ENCODE peak calls at places on chromosomes 4 and X, in ten cellular contexts. X is CD8-positive, alpha-beta memory T cell; L is ACHN; K is EH; T is NCI-H2081; V is activated CD4-positive, alpha-beta T cell treated with anti-CD3 and anti-CD28 coated beads, Interleukin-2, amount 50 U/mL, for 4 hours; N is right atrium auricular region; M is stimulated activated CD4-positive, alpha-beta T cell treated with anti-CD3 and anti-CD28 coated beads, TNF-alpha, amount 100 ng/mL, for 24 hours; P is GM20000; I is stimulated activated CD8-positive, alpha-beta memory T cell treated with anti-CD3 and anti-CD28 coated beads, Interleukin-2, amount 100 ng/mL, for 48 hours. E is an unnamed sample.

GRCh38 chrX:153816821-153817220 is 13.5 kb downstream of the PDZD4 start:
- DNase-seq in L (no peak), N (no peak), X (peak), I (no peak), V (no peak), K (no peak), P (no peak), T (no peak), M (peak), E (peak)

GRCh38 chr4:21242163-21242562 is 541.9 kb downstream of the PACRGL start:
- DNase-seq in V (no peak), M (no peak), T (no peak), I (no peak), N (no peak), P (no peak), K (no peak), X (no peak), L (no peak), E (no peak)

GRCh38 chrX:77087529-77088169 is 359.5 kb upstream of the FGF16 start:
- DNase-seq in N (peak), X (no peak), K (peak), I (no peak), L (no peak), M (no peak), V (no peak), T (no peak), P (no peak), E (no peak)

GRCh38 chr4:139866270-139866962 is 200.8 kb downstream of the MGST2 start:
- DNase-seq in T (peak), I (no peak), V (no peak), P (no peak), N (no peak), M (no peak), K (no peak), X (no peak), L (no peak), E (no peak)

GRCh38 chr4:26857278-26858034 is 3.2 kb upstream of the STIM2 start:
- DNase-seq in N (peak), K (peak), X (peak), M (peak), L (peak), I (peak), T (peak), P (peak), V (peak), E (peak)

GRCh38 chrX:97310373-97310772 is 426.7 kb downstream of the RPA4 start:
- DNase-seq in T (no peak), V (no peak), N (no peak), X (no peak), M (no peak), P (no peak), L (no peak), K (peak), I (no peak), E (no peak)

GRCh38 chrX:42093756-42094155 is 170.4 kb upstream of the CASK start:
- DNase-seq in N (no peak), T (no peak), L (peak), V (no peak), I (no peak), P (no peak), K (peak), X (no peak), M (no peak), E (no peak)

GRCh38 chr4:33914386-33914785 is 2329.9 kb downstream of the ARAP2 start:
- DNase-seq in T (no peak), L (no peak), V (no peak), M (no peak), X (no peak), N (no peak), I (no peak), P (no peak), K (no peak), E (no peak)

GRCh38 chr4:165461176-165461835 is 82.5 kb downstream of the CPE start:
- DNase-seq in P (no peak), L (no peak), V (no peak), I (no peak), K (peak), M (no peak), N (peak), X (no peak), T (no peak), E (no peak)

GRCh38 chrX:149630681-149631292 is 805 bp downstream of the TMEM185A start:
- DNase-seq in N (no peak), T (no peak), M (no peak), V (no peak), P (no peak), L (peak), I (no peak), X (no peak), K (peak), E (no peak)

GRCh38 chrX:45747905-45748304 is 547.2 kb upstream of the DIPK2B start:
- DNase-seq in V (no peak), N (no peak), X (no peak), M (no peak), K (no peak), L (no peak), I (no peak), P (no peak), T (no peak), E (no peak)

GRCh38 chrX:123581586-123581985 is 151.3 kb downstream of the THOC2 start:
- DNase-seq in I (no peak), K (no peak), V (no peak), P (peak), T (no peak), X (no peak), M (no peak), L (no peak), N (no peak), E (no peak)

GRCh38 chr4:180058731-180059215 is 2184.4 kb upstream of the TENM3 start:
- DNase-seq in P (peak), M (no peak), V (no peak), T (peak), K (peak), X (no peak), I (no peak), N (no peak), L (peak), E (no peak)

E was measured in T-helper 9 cell.